ENCODE peak calls at places on chromosome 19, in five cellular contexts. One of them, this sample, is unnamed.

GRCh38 chr19:676007-676342 is 217 bp upstream of the FSTL3 start:
- DNase-seq in H1: no peak
- DNase-seq in AG09309: no peak
- DNase-seq in Peyer's patch: no peak
- DNase-seq in AG10803: no peak
- DNase-seq in this sample: no peak

GRCh38 chr19:18637644-18638630 is 1.1 kb downstream of the KLHL26 start:
- DNase-seq in H1: no peak
- DNase-seq in AG09309: no peak
- DNase-seq in Peyer's patch: no peak
- DNase-seq in AG10803: no peak
- DNase-seq in this sample: no peak

GRCh38 chr19:8526345-8527062 is 12.5 kb upstream of the ZNF414 start:
- DNase-seq in H1: peak
- DNase-seq in AG09309: no peak
- DNase-seq in Peyer's patch: peak
- DNase-seq in AG10803: peak
- DNase-seq in this sample: peak

GRCh38 chr19:16032509-16033135 is 43.7 kb upstream of the TPM4 start:
- DNase-seq in H1: no peak
- DNase-seq in AG09309: no peak
- DNase-seq in Peyer's patch: no peak
- DNase-seq in AG10803: no peak
- DNase-seq in this sample: no peak

GRCh38 chr19:4794971-4795370 is 3.4 kb downstream of the FEM1A start:
- DNase-seq in H1: no peak
- DNase-seq in AG09309: no peak
- DNase-seq in Peyer's patch: no peak
- DNase-seq in AG10803: no peak
- DNase-seq in this sample: no peak

GRCh38 chr19:7342143-7342542 is 6.6 kb upstream of the ARHGEF18 start:
- DNase-seq in H1: no peak
- DNase-seq in AG09309: no peak
- DNase-seq in Peyer's patch: no peak
- DNase-seq in AG10803: no peak
- DNase-seq in this sample: no peak

GRCh38 chr19:45472557-45473365 is 5.0 kb downstream of the FOSB start:
- DNase-seq in H1: peak
- DNase-seq in AG09309: no peak
- DNase-seq in Peyer's patch: no peak
- DNase-seq in AG10803: peak
- DNase-seq in this sample: no peak

GRCh38 chr19:1251233-1251502 is 2.8 kb downstream of the MIDN start:
- DNase-seq in H1: no peak
- DNase-seq in AG09309: no peak
- DNase-seq in Peyer's patch: no peak
- DNase-seq in AG10803: peak
- DNase-seq in this sample: peak

GRCh38 chr19:23070353-23070781 is 46.5 kb upstream of the ZNF730 start:
- DNase-seq in H1: peak
- DNase-seq in AG09309: no peak
- DNase-seq in Peyer's patch: no peak
- DNase-seq in AG10803: peak
- DNase-seq in this sample: peak

GRCh38 chr19:6219147-6219525 is 60.6 kb downstream of the MLLT1 start:
- DNase-seq in H1: no peak
- DNase-seq in AG09309: no peak
- DNase-seq in Peyer's patch: no peak
- DNase-seq in AG10803: no peak
- DNase-seq in this sample: no peak

GRCh38 chr19:1321539-1321938 is 35.9 kb downstream of the EFNA2 start:
- DNase-seq in H1: no peak
- DNase-seq in AG09309: no peak
- DNase-seq in Peyer's patch: no peak
- DNase-seq in AG10803: no peak
- DNase-seq in this sample: no peak

GRCh38 chr19:16670291-16670690 is 9.4 kb downstream of the TMEM38A start:
- DNase-seq in H1: no peak
- DNase-seq in AG09309: no peak
- DNase-seq in Peyer's patch: no peak
- DNase-seq in AG10803: no peak
- DNase-seq in this sample: no peak

GRCh38 chr19:2962018-2962670 is 15.2 kb upstream of the TLE6 start:
- DNase-seq in H1: peak
- DNase-seq in AG09309: no peak
- DNase-seq in Peyer's patch: no peak
- DNase-seq in AG10803: peak
- DNase-seq in this sample: peak

GRCh38 chr19:29525901-29526729 is at the start of gene VSTM2B:
- DNase-seq in H1: peak
- DNase-seq in AG09309: no peak
- DNase-seq in Peyer's patch: no peak
- DNase-seq in AG10803: no peak
- DNase-seq in this sample: no peak
- H3K4me3 ChIP-seq in H1: peak
- H3K4me3 ChIP-seq in AG09309: no peak
- H3K4me3 ChIP-seq in Peyer's patch: peak
- H3K4me3 ChIP-seq in AG10803: no peak
- H3K4me3 ChIP-seq in this sample: no peak

GRCh38 chr19:13053238-13053637 is 49.4 kb downstream of the LYL1 start:
- DNase-seq in H1: no peak
- DNase-seq in AG09309: no peak
- DNase-seq in Peyer's patch: no peak
- DNase-seq in AG10803: peak
- DNase-seq in this sample: no peak

GRCh38 chr19:13052447-13053232 is 50.0 kb downstream of the LYL1 start:
- DNase-seq in H1: no peak
- DNase-seq in AG09309: no peak
- DNase-seq in Peyer's patch: no peak
- DNase-seq in AG10803: no peak
- DNase-seq in this sample: no peak

GRCh38 chr19:13055213-13056051 is 47.2 kb downstream of the LYL1 start:
- DNase-seq in H1: peak
- DNase-seq in AG09309: peak
- DNase-seq in Peyer's patch: no peak
- DNase-seq in AG10803: peak
- DNase-seq in this sample: peak

GRCh38 chr19:13054605-13055212 is 47.9 kb downstream of the LYL1 start:
- DNase-seq in H1: no peak
- DNase-seq in AG09309: no peak
- DNase-seq in Peyer's patch: no peak
- DNase-seq in AG10803: no peak
- DNase-seq in this sample: no peak

GRCh38 chr19:13053761-13054604 is 48.7 kb downstream of the LYL1 start:
- DNase-seq in H1: no peak
- DNase-seq in AG09309: peak
- DNase-seq in Peyer's patch: peak
- DNase-seq in AG10803: peak
- DNase-seq in this sample: peak
- TF ChIP-seq CTCF in H1: no peak
- TF ChIP-seq CTCF in AG09309: no peak
- TF ChIP-seq CTCF in Peyer's patch: no peak
- TF ChIP-seq CTCF in AG10803: no peak
- TF ChIP-seq CTCF in this sample: no peak

DNA sequence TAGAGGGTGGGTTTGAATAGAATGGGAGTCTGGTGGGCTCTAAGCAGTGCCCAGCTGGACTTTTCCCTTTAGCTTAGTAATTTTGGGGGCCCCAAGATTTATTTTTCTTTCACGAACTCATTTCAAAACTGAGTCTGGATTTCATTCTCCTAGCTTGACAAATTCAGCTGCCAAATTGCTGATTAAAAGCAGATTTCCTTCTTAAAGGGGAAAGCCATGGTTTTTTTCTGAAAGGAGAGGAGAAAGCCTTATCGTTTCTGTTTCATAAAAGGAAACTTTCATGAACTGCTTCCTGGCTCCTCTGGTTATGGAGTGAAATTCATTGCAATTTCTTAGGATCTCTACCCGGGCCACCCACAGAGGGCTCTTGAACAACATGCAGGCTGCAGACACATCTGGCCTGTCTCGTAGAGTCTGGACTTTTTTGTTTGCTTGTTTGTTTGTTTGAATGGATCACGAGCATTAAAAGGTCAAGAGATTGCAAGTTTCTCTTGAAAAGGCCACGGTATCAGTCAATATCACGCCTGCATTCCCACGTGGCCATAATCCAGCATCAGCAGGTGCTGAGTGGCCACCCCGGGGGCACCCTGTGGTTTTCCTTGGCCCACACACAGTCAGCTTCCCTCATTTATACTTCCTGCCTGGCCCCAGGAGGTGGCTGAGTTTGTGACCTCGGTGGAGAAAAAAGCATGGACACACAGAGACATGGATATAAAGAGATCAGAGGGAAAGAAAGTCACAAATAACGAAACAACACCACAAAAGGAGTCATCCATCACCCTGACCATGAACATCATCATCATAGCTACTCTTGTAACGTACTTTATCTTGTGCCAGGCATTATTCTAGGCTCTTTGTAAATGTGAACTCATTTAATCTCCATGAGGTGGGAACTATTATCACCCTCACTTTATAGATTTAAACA is 10.5 kb upstream of the KLK4 start:
- DNase-seq in H1: peak
- DNase-seq in AG09309: no peak
- DNase-seq in Peyer's patch: no peak
- DNase-seq in AG10803: peak
- DNase-seq in this sample: no peak
- H3K4me3 ChIP-seq in H1: peak
- H3K4me3 ChIP-seq in AG09309: no peak
- H3K4me3 ChIP-seq in Peyer's patch: no peak
- H3K4me3 ChIP-seq in AG10803: no peak
- H3K4me3 ChIP-seq in this sample: no peak

GRCh38 chr19:38042132-38042531 is 135.1 kb downstream of the SIPA1L3 start:
- DNase-seq in H1: no peak
- DNase-seq in AG09309: no peak
- DNase-seq in Peyer's patch: no peak
- DNase-seq in AG10803: no peak
- DNase-seq in this sample: no peak

GRCh38 chr19:38043649-38044144 is 136.7 kb downstream of the SIPA1L3 start:
- DNase-seq in H1: no peak
- DNase-seq in AG09309: no peak
- DNase-seq in Peyer's patch: no peak
- DNase-seq in AG10803: no peak
- DNase-seq in this sample: no peak

GRCh38 chr19:38037151-38037611 is 130.2 kb downstream of the SIPA1L3 start:
- DNase-seq in H1: no peak
- DNase-seq in AG09309: no peak
- DNase-seq in Peyer's patch: no peak
- DNase-seq in AG10803: no peak
- DNase-seq in this sample: no peak

GRCh38 chr19:38036707-38037106 is 129.7 kb downstream of the SIPA1L3 start:
- DNase-seq in H1: no peak
- DNase-seq in AG09309: no peak
- DNase-seq in Peyer's patch: no peak
- DNase-seq in AG10803: no peak
- DNase-seq in this sample: no peak

GRCh38 chr19:38039966-38040365 is 133.0 kb downstream of the SIPA1L3 start:
- DNase-seq in H1: no peak
- DNase-seq in AG09309: peak
- DNase-seq in Peyer's patch: no peak
- DNase-seq in AG10803: peak
- DNase-seq in this sample: peak
- TF ChIP-seq CTCF in H1: no peak
- TF ChIP-seq CTCF in AG09309: no peak
- TF ChIP-seq CTCF in Peyer's patch: no peak
- TF ChIP-seq CTCF in AG10803: no peak
- TF ChIP-seq CTCF in this sample: no peak